ENCODE peak calls at places on chromosome 22, in four cellular contexts. T is tibial nerve, W is stomach, I is K562. D is an unnamed sample.

GRCh38 chr22:24389680-24390079 is 37.7 kb upstream of the ADORA2A start:
- DNase-seq in W (no peak), I (no peak), T (no peak), D (no peak)

GRCh38 chr22:42307806-42308563 is 37.5 kb upstream of the TCF20 start:
- DNase-seq in W (no peak), I (no peak), T (no peak), D (no peak)

GRCh38 chr22:44963832-44964721 is 45.7 kb downstream of the PHF21B start:
- DNase-seq in W (no peak), I (no peak), T (no peak), D (no peak)

GRCh38 chr22:34804588-34804987 is 261.4 kb upstream of the ISX start:
- DNase-seq in T (no peak), W (no peak), I (no peak), D (no peak)

GRCh38 chr22:50303848-50304527 is 3.5 kb downstream of the PLXNB2 start:
- DNase-seq in T (no peak), I (peak; percentile 23), W (peak; percentile 79), D (peak; percentile 88)

GRCh38 chr22:21587803-21588611 is 20.5 kb downstream of the UBE2L3 start:
- DNase-seq in T (no peak), I (peak; percentile 93), W (no peak), D (no peak)

GRCh38 chr22:30310881-30311771 is 15.6 kb downstream of the TBC1D10A start:
- DNase-seq in W (peak; percentile 92), I (no peak), T (peak; percentile 75), D (peak; percentile 94)

GRCh38 chr22:18987765-18988164 is 51.7 kb upstream of the PRODH start:
- DNase-seq in W (no peak), I (peak; percentile 92), T (no peak), D (no peak)

GRCh38 chr22:17120281-17120680 is 879 bp downstream of the TMEM121B start:
- DNase-seq in T (no peak), W (peak; percentile 51), I (peak; percentile 71), D (no peak)

GRCh38 chr22:43707650-43708049 is 104.5 kb downstream of the EFCAB6 start:
- DNase-seq in W (no peak), T (no peak), I (no peak), D (no peak)

GRCh38 chr22:28802595-28803087 is 2.3 kb upstream of the XBP1 start:
- DNase-seq in I (peak; percentile 32), T (no peak), W (no peak), D (no peak)

GRCh38 chr22:50529416-50530279 is at the start of gene TYMP:
- DNase-seq in T (peak; percentile 45), W (peak; percentile 83), I (no peak), D (peak; percentile 86)

GRCh38 chr22:30266445-30267381 is at the start of gene OSM:
- DNase-seq in T (no peak), I (no peak), W (peak; percentile 70), D (peak; percentile 82)

GRCh38 chr22:26199665-26200064 is 30.4 kb downstream of the SEZ6L start:
- DNase-seq in T (no peak), W (no peak), I (no peak), D (no peak)

GRCh38 chr22:28180804-28181203 is 261.7 kb upstream of the PITPNB start:
- DNase-seq in I (no peak), W (no peak), T (no peak), D (no peak)

GRCh38 chr22:46180370-46181137 is 30.2 kb downstream of the PPARA start:
- DNase-seq in W (no peak), T (no peak), I (no peak), D (no peak)

GRCh38 chr22:50274311-50274710 is 4.1 kb upstream of the MAPK11 start:
- DNase-seq in T (no peak), W (peak; percentile 66), I (peak; percentile 43), D (no peak)

GRCh38 chr22:31210830-31211503 is 1.1 kb upstream of the LIMK2 start:
- DNase-seq in T (no peak), I (no peak), W (no peak), D (no peak)

GRCh38 chr22:19115628-19116027 is 6.6 kb downstream of the DGCR2 start:
- DNase-seq in W (no peak), I (no peak), T (no peak), D (no peak)

GRCh38 chr22:24405631-24406321 is 21.6 kb upstream of the ADORA2A start:
- DNase-seq in I (no peak), T (no peak), W (no peak), D (no peak)

GRCh38 chr22:39185601-39186012 is 33.1 kb upstream of the CBX7 start:
- DNase-seq in W (no peak), T (peak; percentile 42), I (no peak), D (peak; percentile 89)
- TF ChIP-seq EP300 in W (no peak), T (peak; percentile 69), I (no peak), D (no peak)

GRCh38 chr22:20520093-20520511 is 12.7 kb downstream of the MED15 start:
- DNase-seq in T (no peak), W (no peak), I (no peak), D (no peak)

GRCh38 chr22:20522828-20523117 is 15.4 kb downstream of the MED15 start:
- DNase-seq in I (no peak), W (no peak), T (no peak), D (no peak)

GRCh38 chr22:20524004-20524481 is 16.6 kb downstream of the MED15 start:
- DNase-seq in T (no peak), W (no peak), I (peak; percentile 52), D (no peak)

GRCh38 chr22:20523118-20523983 is 15.9 kb downstream of the MED15 start:
- DNase-seq in W (no peak), I (peak; percentile 92), T (no peak), D (no peak)

DNA sequence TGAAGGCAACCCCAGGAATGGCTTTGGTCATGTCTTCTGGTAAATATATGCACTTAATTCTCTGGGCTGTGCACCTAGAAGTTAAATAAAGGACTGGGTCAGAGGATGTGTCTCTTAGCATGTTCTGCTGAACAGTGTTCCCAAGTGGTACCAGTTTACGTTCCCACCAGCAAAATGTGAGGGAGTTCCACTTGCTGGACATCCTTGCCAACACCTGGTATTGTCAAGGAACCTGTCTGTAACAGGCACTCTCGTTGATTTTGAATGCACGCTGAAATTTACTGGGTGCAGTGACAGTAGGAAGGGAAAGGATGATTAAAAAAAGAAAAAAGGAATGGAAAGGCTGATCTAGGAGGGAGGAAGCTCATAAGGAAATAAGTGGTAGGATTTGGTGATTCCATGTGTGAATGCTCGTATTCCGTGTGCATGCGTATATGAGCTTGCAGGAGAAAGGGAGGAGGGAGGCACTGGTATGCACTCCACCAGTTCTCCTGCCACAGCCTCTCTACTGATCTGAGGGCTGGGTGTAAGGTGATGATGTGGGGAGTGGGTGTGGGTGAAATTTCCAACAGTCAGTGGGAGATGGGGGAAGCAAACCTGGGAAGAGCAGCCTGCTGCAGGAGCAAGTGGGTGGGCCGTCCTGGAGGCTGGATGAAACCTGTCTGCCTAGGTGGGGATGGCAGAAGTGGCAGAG is 14.9 kb downstream of the MED15 start:
- DNase-seq in I (no peak), T (no peak), W (no peak), D (no peak)
- TF ChIP-seq POLR2A in I (no peak), T (no peak), W (no peak), D (no peak)

DNA sequence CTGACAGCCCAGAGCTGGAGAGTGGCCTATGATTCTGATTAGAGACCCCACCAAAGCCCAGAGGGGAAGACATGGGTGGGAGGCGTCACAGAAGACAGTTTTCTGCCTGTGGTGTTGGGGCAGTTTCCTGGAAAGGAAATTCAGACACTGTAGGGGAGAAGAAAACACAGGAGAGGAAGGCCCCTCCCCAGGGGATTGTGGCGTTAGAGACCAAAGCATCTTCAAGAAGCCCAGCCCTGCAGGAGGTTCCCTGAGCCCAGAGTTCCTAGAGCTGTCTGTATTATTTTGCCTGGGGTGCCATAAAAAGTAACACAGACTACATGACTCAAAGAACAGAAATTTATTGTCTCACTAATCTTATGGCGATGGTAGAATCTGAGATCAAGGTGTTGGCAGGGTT is 40.2 kb upstream of the PRAME start:
- DNase-seq in I (peak; percentile 31), T (no peak), W (no peak), D (no peak)
- TF ChIP-seq EP300 in I (no peak), T (no peak), W (no peak), D (no peak)

DNA sequence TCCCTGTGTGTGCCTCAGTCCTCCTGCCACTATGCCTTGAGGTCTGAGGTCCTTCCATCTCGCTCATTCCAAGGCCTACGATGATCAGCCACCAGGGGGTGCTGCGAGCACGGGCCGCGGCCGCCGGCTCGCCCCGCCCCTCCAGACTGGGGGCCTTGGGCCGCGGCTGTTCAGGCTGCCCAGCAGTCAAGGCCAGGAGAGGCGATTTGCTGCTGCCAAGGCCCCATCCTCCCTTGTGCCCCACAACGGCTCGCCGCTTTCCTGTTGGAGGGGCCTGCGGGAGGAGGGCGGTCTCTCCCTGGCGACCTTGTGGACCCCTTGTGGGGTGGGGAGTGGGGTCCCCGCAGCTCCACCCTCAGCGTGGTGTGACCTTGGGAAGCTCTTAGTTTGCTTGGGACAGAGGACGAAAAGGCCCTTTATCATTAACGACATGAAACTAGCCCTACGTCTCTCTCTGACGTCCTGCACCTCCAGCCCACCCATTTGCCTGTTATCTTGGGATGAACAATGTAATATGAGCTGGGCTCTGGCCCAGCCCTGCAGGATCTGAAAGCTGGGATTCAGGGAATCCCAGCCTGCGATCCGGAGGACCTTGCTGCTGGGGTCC is 5.4 kb upstream of the GALR3 start:
- DNase-seq in T (peak; percentile 76), W (peak; percentile 89), I (peak; percentile 86), D (peak; percentile 90)
- TF ChIP-seq POLR2A in T (no peak), W (no peak), I (no peak), D (no peak)

D was measured in sigmoid colon.